ENCODE peak calls at places on chromosomes 1 and 21, in four cellular contexts. V is left ventricle myocardium inferior, H is epithelial cell of esophagus, I is PC-3. K is an unnamed sample.

GRCh38 chr1:212858461-212859265 is 588 bp downstream of the FLVCR1 start:
- DNase-seq in V (peak; percentile 16), H (peak; percentile 41), I (peak; percentile 47), K (peak; percentile 48)

GRCh38 chr1:154970631-154971340 is at the start of gene SHC1:
- DNase-seq in V (peak; percentile 94), H (peak; percentile 95), I (peak; percentile 81), K (peak; percentile 92)

GRCh38 chr1:201015551-201016091 is 7.9 kb downstream of the KIF21B start:
- DNase-seq in V (no peak), H (no peak), I (no peak), K (no peak)

GRCh38 chr1:65694933-65695332 is 97.8 kb upstream of the PDE4B start:
- DNase-seq in V (no peak), H (no peak), I (no peak), K (no peak)

GRCh38 chr1:192609110-192610079 is 26.6 kb upstream of the RGS13 start:
- DNase-seq in V (peak; percentile 25), H (no peak), I (no peak), K (no peak)

GRCh38 chr1:78472851-78473496 is 17.8 kb upstream of the PTGFR start:
- DNase-seq in V (no peak), H (no peak), I (peak; percentile 98), K (no peak)

GRCh38 chr1:39450956-39451601 is 40.4 kb upstream of the BMP8A start:
- DNase-seq in V (no peak), H (no peak), I (peak; percentile 65), K (no peak)

GRCh38 chr1:197096137-197096536 is 29.1 kb upstream of the F13B start:
- DNase-seq in V (no peak), H (peak; percentile 10), I (no peak), K (no peak)

GRCh38 chr1:20058531-20058930 is 11.5 kb upstream of the PLA2G5 start:
- DNase-seq in V (no peak), H (peak; percentile 39), I (peak; percentile 86), K (peak; percentile 88)

GRCh38 chr1:207514890-207515289 is 18.9 kb downstream of the CR1 start:
- DNase-seq in V (no peak), H (no peak), I (no peak), K (no peak)

GRCh38 chr1:23103001-23103879 is 65.4 kb downstream of the LUZP1 start:
- DNase-seq in V (no peak), H (peak; percentile 76), I (peak; percentile 88), K (peak; percentile 50)

GRCh38 chr1:177913762-177914540 is 55.9 kb downstream of the SEC16B start:
- DNase-seq in V (no peak), H (peak; percentile 59), I (peak; percentile 22), K (peak; percentile 32)

DNA sequence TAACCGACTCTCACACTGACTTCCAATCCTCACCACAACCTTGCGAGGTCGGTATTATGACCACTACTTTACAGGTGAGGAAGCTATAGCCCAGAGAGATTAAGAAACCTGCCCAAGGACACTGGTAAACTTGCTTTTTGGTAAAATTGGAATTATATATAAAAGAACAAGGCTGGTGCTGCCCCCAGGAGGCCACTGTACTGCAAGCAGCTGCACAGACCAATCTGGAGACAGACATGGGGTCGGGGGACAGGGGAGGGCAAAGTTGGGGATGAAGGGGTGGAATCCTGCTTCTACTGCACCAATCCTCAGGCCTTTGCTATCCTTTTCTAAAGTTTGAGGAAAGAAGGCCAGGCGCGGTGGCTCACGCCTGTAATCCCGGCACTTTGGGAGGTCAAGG is 280.8 kb downstream of the SPATA17 start:
- DNase-seq in V (no peak), H (no peak), I (peak; percentile 67), K (no peak)
- TF ChIP-seq CTCF in V (no peak), H (no peak), I (peak; percentile 91), K (no peak)

DNA sequence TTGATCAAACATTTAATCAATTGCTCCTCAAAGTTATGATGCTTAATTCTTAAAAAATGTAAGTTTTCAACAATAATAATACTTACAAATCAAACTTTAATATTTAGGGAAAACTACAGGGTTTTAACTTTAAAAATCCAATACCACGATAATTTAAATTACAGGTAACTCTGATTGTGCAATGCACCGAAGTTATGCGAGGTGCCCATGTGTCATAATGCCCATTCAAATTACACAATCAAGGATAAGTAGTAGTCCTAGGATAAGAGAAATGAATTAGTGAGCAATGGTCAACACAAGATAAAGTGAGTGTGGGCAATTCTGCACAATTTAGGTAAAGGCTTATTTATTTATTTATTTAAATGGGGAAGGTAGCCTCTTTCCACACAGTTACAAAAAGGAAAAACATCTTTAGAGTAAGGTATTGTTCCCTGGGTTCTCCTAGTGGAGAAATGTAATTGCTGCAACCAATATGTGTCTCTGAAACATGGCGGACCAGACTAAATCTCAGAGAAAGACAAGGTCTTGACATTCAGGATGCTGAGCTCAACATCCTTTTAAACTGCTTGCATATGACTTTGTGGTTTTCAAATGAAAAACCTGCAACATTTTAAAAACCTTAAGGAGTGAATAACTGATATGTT is 164.2 kb downstream of the TTLL7 start:
- DNase-seq in V (no peak), H (peak; percentile 37), I (no peak), K (no peak)
- TF ChIP-seq CTCF in V (no peak), H (peak; percentile 22), I (peak; percentile 19), K (no peak)

GRCh38 chr1:182173791-182174190 is 112.3 kb upstream of the ZNF648 start:
- DNase-seq in V (peak; percentile 46), H (peak; percentile 49), I (no peak), K (no peak)

GRCh38 chr1:182170941-182171461 is 109.5 kb upstream of the ZNF648 start:
- DNase-seq in V (no peak), H (no peak), I (no peak), K (no peak)

GRCh38 chr1:182181167-182181572 is 119.7 kb upstream of the ZNF648 start:
- DNase-seq in V (no peak), H (peak; percentile 79), I (peak; percentile 88), K (peak; percentile 89)

GRCh38 chr1:182174202-182174855 is 112.8 kb upstream of the ZNF648 start:
- DNase-seq in V (peak; percentile 36), H (peak; percentile 60), I (no peak), K (no peak)

GRCh38 chr1:182175340-182176068 is 114.0 kb upstream of the ZNF648 start:
- DNase-seq in V (no peak), H (peak; percentile 90), I (peak; percentile 90), K (peak; percentile 79)
- TF ChIP-seq CTCF in V (no peak), H (no peak), I (no peak), K (no peak)

GRCh38 chr1:246417152-246417812 is 89.8 kb downstream of the SMYD3 start:
- DNase-seq in V (no peak), H (peak; percentile 51), I (peak; percentile 25), K (peak; percentile 15)

GRCh38 chr1:246415028-246415427 is 92.1 kb downstream of the SMYD3 start:
- DNase-seq in V (no peak), H (no peak), I (no peak), K (no peak)

GRCh38 chr1:246416261-246416660 is 90.8 kb downstream of the SMYD3 start:
- DNase-seq in V (no peak), H (no peak), I (no peak), K (no peak)

GRCh38 chr1:246418565-246419312 is 88.3 kb downstream of the SMYD3 start:
- DNase-seq in V (no peak), H (no peak), I (no peak), K (no peak)

GRCh38 chr1:246417813-246418564 is 89.1 kb downstream of the SMYD3 start:
- DNase-seq in V (no peak), H (no peak), I (no peak), K (no peak)
- TF ChIP-seq CTCF in V (no peak), H (no peak), I (no peak), K (no peak)

DNA sequence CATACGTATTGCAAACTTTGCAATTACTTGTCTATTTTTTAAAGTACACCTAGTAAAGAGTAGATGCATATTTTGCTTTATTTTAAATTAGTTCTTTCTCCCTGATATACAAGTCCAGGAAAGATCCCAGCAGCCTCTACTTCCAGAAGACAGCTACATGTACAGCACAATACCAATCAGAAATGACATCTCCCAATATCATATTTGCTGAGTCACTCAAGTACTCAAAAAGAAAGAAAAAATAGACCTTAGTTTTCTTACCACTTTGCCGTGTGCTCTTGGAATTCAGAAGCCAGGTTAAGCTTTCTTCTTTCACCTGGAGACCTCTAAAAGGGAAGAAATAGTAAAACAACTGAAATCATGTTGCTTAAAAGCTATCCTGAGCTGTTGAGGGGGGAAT is 412.6 kb upstream of the RUNX1 start:
- DNase-seq in V (no peak), H (no peak), I (no peak), K (no peak)
- TF ChIP-seq CTCF in V (no peak), H (no peak), I (no peak), K (no peak)

GRCh38 chr1:41752514-41753170 is 166.1 kb downstream of the HIVEP3 start:
- DNase-seq in V (no peak), H (peak; percentile 50), I (peak; percentile 7), K (no peak)

GRCh38 chr1:41758490-41758889 is 160.2 kb downstream of the HIVEP3 start:
- DNase-seq in V (no peak), H (no peak), I (no peak), K (no peak)

GRCh38 chr1:41749992-41750745 is 168.6 kb downstream of the HIVEP3 start:
- DNase-seq in V (no peak), H (no peak), I (no peak), K (no peak)

GRCh38 chr1:41751804-41752513 is 166.8 kb downstream of the HIVEP3 start:
- DNase-seq in V (no peak), H (no peak), I (peak; percentile 34), K (no peak)

GRCh38 chr1:41754540-41754939 is 164.2 kb downstream of the HIVEP3 start:
- DNase-seq in V (no peak), H (no peak), I (no peak), K (no peak)
- TF ChIP-seq CTCF in V (no peak), H (no peak), I (peak; percentile 45), K (no peak)

DNA sequence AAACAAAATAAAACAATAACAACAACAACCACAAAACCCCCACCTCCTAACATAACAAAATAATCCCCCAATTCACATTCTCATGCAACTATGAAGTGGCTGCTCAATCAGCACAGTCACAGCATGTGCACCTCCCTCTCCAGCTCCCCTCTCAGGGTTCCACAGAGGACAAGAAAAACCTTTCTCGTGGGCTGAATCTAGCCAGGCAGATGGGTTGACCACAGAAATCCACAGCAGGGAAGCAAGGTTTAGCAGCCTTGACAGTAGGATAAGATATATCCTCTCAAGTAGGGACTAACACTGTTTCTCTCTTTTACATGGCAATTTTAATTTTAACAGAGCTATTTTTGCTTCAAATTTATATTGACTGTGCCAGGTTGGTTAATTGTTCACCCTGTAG is 535.3 kb downstream of the DPYD start:
- DNase-seq in V (no peak), H (no peak), I (no peak), K (no peak)
- TF ChIP-seq CTCF in V (no peak), H (no peak), I (no peak), K (no peak)

GRCh38 chr1:3900150-3900968 is at the start of gene C1orf174:
- DNase-seq in V (peak; percentile 95), H (peak; percentile 97), I (peak; percentile 97), K (peak; percentile 95)
- TF ChIP-seq CTCF in V (peak; percentile 19), H (no peak), I (no peak), K (no peak)

K was measured in mammary epithelial cell.